ENCODE peak calls at places on chromosomes 12 and 14, in nine cellular contexts. N is cardiac muscle cell; D is tibial nerve; C is effector memory CD4-positive, alpha-beta T cell; O is right cardiac atrium; Y is RWPE2; I is tibial artery; R is uterus; S is psoas muscle. M is an unnamed sample.
A peak's percentile ranks its signal among the peaks of the same experiment; 100 is the strongest.

GRCh38 chr14:36238666-36239363 is 62.3 kb upstream of the PTCSC3 start:
- DNase-seq in N (no peak), R (no peak), I (no peak), O (no peak), C (no peak), D (no peak), S (no peak), Y (no peak), M (no peak)

GRCh38 chr12:57726151-57726883 is 12.2 kb downstream of the AGAP2 start:
- DNase-seq in C (no peak), Y (no peak), N (peak; percentile 69), I (peak; percentile 68), R (peak; percentile 84), S (peak; percentile 81), O (peak; percentile 84), D (no peak), M (peak; percentile 73)

GRCh38 chr12:131067993-131068942 is 114.6 kb downstream of the ADGRD1 start:
- DNase-seq in I (peak; percentile 15), Y (no peak), D (peak; percentile 10), S (no peak), C (no peak), N (no peak), R (no peak), O (no peak), M (no peak)

GRCh38 chr12:131116437-131117117 is 162.9 kb downstream of the ADGRD1 start:
- DNase-seq in R (peak; percentile 48), I (peak; percentile 55), Y (no peak), C (no peak), D (no peak), S (peak; percentile 18), O (peak; percentile 13), N (peak; percentile 7), M (no peak)

GRCh38 chr14:93994919-93995682 is 2.0 kb upstream of the CCDC197 start:
- DNase-seq in D (no peak), N (peak; percentile 28), C (no peak), S (peak; percentile 80), I (peak; percentile 62), O (peak; percentile 51), Y (no peak), R (peak; percentile 59), M (no peak)

GRCh38 chr14:99758121-99758871 is 34.9 kb upstream of the EML1 start:
- DNase-seq in I (peak; percentile 30), R (peak; percentile 48), Y (peak; percentile 92), O (no peak), S (no peak), N (no peak), C (no peak), D (no peak), M (no peak)

GRCh38 chr12:91007531-91008290 is 2.9 kb upstream of the EPYC start:
- DNase-seq in S (no peak), D (no peak), R (no peak), N (no peak), I (no peak), O (no peak), C (no peak), Y (no peak), M (no peak)

GRCh38 chr12:88706286-88706685 is 126.0 kb upstream of the KITLG start:
- DNase-seq in S (no peak), Y (no peak), I (no peak), C (no peak), D (no peak), R (no peak), O (no peak), N (no peak), M (no peak)

GRCh38 chr14:65180725-65181025 is 78.4 kb upstream of the MAX start:
- DNase-seq in Y (no peak), D (no peak), I (no peak), S (no peak), N (no peak), O (no peak), R (no peak), C (no peak), M (no peak)

DNA sequence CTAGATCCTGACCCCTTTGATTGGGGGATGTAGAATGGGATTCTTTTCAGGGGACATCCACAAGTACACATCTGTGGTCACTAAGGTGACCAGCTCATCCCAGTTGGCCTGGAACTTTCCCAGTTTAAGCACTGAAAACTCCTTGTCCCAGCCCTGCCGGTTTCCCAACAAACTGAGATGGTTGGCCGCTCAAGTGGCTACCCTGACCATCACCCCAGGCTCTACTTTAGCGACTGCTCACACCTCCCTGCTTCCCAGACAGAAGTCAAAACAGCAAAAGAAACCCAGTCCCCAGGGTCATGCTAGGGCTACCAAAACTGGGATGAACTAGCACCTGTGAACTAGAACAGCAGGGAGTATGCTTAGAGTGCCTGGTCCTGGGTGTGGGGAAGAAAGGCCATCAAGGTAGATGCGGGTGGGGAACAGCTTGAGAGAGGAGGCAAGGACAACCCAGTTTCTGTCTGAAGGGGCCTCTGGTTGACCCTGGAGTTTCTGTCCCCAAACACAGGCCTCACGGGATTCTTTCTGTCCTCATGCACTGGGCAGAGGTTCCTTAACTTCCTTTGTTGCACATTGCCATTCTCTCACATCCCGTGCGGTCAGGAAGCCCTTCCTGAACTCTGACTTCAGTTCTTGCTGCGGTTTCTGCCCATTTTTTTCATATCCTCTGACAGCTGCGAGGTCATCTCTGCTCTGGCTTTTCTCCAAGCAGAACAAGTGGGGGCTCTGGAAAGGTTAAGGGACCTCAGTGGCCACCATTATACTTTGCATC is 1.6 kb downstream of the LTB4R start:
- DNase-seq in I (peak; percentile 59), N (no peak), C (peak; percentile 35), R (no peak), S (no peak), O (no peak), D (no peak), Y (no peak), M (no peak)
- H3K4me1 ChIP-seq in I (peaks cover 32% of the 10 kb centered on the region), N (no peaks in the 10 kb centered on the region), C (peaks cover 65% of the 10 kb centered on the region), R (peaks cover 5% of the 10 kb centered on the region), S (peaks cover 13% of the 10 kb centered on the region), O (peaks cover 7% of the 10 kb centered on the region), D (no peaks in the 10 kb centered on the region), Y (peaks cover 35% of the 10 kb centered on the region), M (peaks cover 8% of the 10 kb centered on the region)

GRCh38 chr14:68786491-68787234 is 6.2 kb downstream of the ZFP36L1 start:
- DNase-seq in N (no peak), Y (peak; percentile 85), C (no peak), I (no peak), R (peak; percentile 58), D (no peak), O (no peak), S (no peak), M (no peak)
- H3K4me1 ChIP-seq in N (peaks cover 30% of the 10 kb centered on the region), Y (peaks cover 26% of the 10 kb centered on the region), C (peaks cover 63% of the 10 kb centered on the region), I (peaks cover 47% of the 10 kb centered on the region), R (peaks cover 3% of the 10 kb centered on the region), D (no peaks in the 10 kb centered on the region), O (peaks cover 5% of the 10 kb centered on the region), S (peaks cover 12% of the 10 kb centered on the region), M (no peaks in the 10 kb centered on the region)

GRCh38 chr14:54114941-54115340 is 158.3 kb upstream of the BMP4 start:
- DNase-seq in I (no peak), N (no peak), C (no peak), R (no peak), D (no peak), Y (no peak), S (no peak), O (no peak), M (no peak)
- H3K4me1 ChIP-seq in I (peaks cover 6% of the 10 kb centered on the region), N (no peaks in the 10 kb centered on the region), C (no peaks in the 10 kb centered on the region), R (no peaks in the 10 kb centered on the region), D (no peaks in the 10 kb centered on the region), Y (peaks cover 10% of the 10 kb centered on the region), S (no peaks in the 10 kb centered on the region), O (no peaks in the 10 kb centered on the region), M (no peaks in the 10 kb centered on the region)

DNA sequence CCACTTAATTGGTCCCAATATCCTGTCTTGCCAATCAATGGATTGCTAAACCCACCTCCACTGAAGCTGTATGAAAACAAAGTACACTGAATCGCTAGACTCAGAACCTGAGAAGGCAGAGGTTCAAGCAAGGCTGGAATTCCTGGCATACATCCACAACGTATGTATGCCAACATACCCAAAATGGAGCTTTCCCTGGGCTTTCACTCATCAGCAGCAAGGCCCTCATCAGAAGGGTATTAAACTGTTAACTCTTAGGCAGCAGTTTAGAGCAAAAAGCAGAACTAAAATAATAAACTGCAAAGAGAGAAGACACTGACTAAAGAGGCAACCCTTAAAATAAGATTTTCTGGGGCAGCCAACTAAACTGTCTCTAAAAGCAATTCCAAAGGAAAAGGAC is 13.6 kb downstream of the MED13L start:
- DNase-seq in D (no peak), N (peak; percentile 52), O (no peak), R (no peak), Y (no peak), C (no peak), S (no peak), I (no peak), M (no peak)
- H3K4me1 ChIP-seq in D (no peaks in the 10 kb centered on the region), N (peaks cover 44% of the 10 kb centered on the region), O (peaks cover 16% of the 10 kb centered on the region), R (peaks cover 16% of the 10 kb centered on the region), Y (peaks cover 34% of the 10 kb centered on the region), C (peaks cover 18% of the 10 kb centered on the region), S (peaks cover 83% of the 10 kb centered on the region), I (peaks cover 98% of the 10 kb centered on the region), M (peaks cover 4% of the 10 kb centered on the region)